ENCODE peak calls at places on chromosomes 5 and 9, in eight cellular contexts. One of them, this sample, is unnamed.

GRCh38 chr9:93954436-93955355 is at the start of gene BARX1:
- DNase-seq in HT1080: no peak
- DNase-seq in endothelial cell: no peak
- DNase-seq in tibial nerve: no peak
- DNase-seq in GM23248: no peak
- DNase-seq in left ventricle myocardium superior: no peak
- DNase-seq in coronary artery: no peak
- DNase-seq in left ventricle myocardium inferior: no peak
- DNase-seq in this sample: no peak

GRCh38 chr5:57642066-57642465 is 159.5 kb upstream of the ACTBL2 start:
- DNase-seq in left ventricle myocardium inferior: no peak
- DNase-seq in tibial nerve: no peak
- DNase-seq in endothelial cell: no peak
- DNase-seq in left ventricle myocardium superior: no peak
- DNase-seq in HT1080: no peak
- DNase-seq in coronary artery: no peak
- DNase-seq in GM23248: no peak
- DNase-seq in this sample: no peak

GRCh38 chr9:120257483-120257882 is 322.5 kb downstream of the CDK5RAP2 start:
- DNase-seq in GM23248: peak; percentile 61
- DNase-seq in left ventricle myocardium superior: no peak
- DNase-seq in left ventricle myocardium inferior: no peak
- DNase-seq in HT1080: peak; percentile 55
- DNase-seq in tibial nerve: no peak
- DNase-seq in coronary artery: no peak
- DNase-seq in endothelial cell: no peak
- DNase-seq in this sample: no peak

GRCh38 chr5:16461782-16462181 is 3.8 kb downstream of the ZNF622 start:
- DNase-seq in coronary artery: no peak
- DNase-seq in left ventricle myocardium inferior: no peak
- DNase-seq in HT1080: peak; percentile 79
- DNase-seq in endothelial cell: no peak
- DNase-seq in GM23248: peak; percentile 83
- DNase-seq in left ventricle myocardium superior: no peak
- DNase-seq in tibial nerve: no peak
- DNase-seq in this sample: no peak

GRCh38 chr5:56440871-56441740 is 208.0 kb upstream of the ANKRD55 start:
- DNase-seq in coronary artery: no peak
- DNase-seq in tibial nerve: peak; percentile 48
- DNase-seq in endothelial cell: no peak
- DNase-seq in GM23248: peak; percentile 76
- DNase-seq in left ventricle myocardium inferior: no peak
- DNase-seq in HT1080: no peak
- DNase-seq in left ventricle myocardium superior: no peak
- DNase-seq in this sample: no peak

GRCh38 chr5:141560725-141561483 is 57.9 kb downstream of the DIAPH1 start:
- DNase-seq in coronary artery: peak; percentile 91
- DNase-seq in tibial nerve: peak; percentile 94
- DNase-seq in left ventricle myocardium inferior: peak; percentile 82
- DNase-seq in GM23248: peak; percentile 96
- DNase-seq in HT1080: peak; percentile 93
- DNase-seq in endothelial cell: peak; percentile 75
- DNase-seq in left ventricle myocardium superior: peak; percentile 79
- DNase-seq in this sample: peak; percentile 89

GRCh38 chr9:133713211-133713959 is 24.8 kb downstream of the SARDH start:
- DNase-seq in left ventricle myocardium inferior: no peak
- DNase-seq in HT1080: no peak
- DNase-seq in tibial nerve: no peak
- DNase-seq in left ventricle myocardium superior: peak; percentile 30
- DNase-seq in endothelial cell: peak; percentile 2
- DNase-seq in GM23248: no peak
- DNase-seq in coronary artery: no peak
- DNase-seq in this sample: no peak

GRCh38 chr5:131353991-131354390 is 90.1 kb downstream of the CDC42SE2 start:
- DNase-seq in tibial nerve: no peak
- DNase-seq in HT1080: no peak
- DNase-seq in GM23248: no peak
- DNase-seq in endothelial cell: no peak
- DNase-seq in coronary artery: no peak
- DNase-seq in left ventricle myocardium superior: no peak
- DNase-seq in left ventricle myocardium inferior: no peak
- DNase-seq in this sample: no peak

GRCh38 chr5:72355706-72356299 is 35.6 kb downstream of the PTCD2 start:
- DNase-seq in coronary artery: no peak
- DNase-seq in left ventricle myocardium superior: peak; percentile 38
- DNase-seq in left ventricle myocardium inferior: peak; percentile 23
- DNase-seq in GM23248: peak; percentile 53
- DNase-seq in tibial nerve: no peak
- DNase-seq in endothelial cell: peak; percentile 31
- DNase-seq in HT1080: peak; percentile 66
- DNase-seq in this sample: no peak

GRCh38 chr5:156981481-156981880 is 18.5 kb upstream of the TIMD4 start:
- DNase-seq in HT1080: no peak
- DNase-seq in left ventricle myocardium superior: no peak
- DNase-seq in endothelial cell: no peak
- DNase-seq in coronary artery: no peak
- DNase-seq in left ventricle myocardium inferior: no peak
- DNase-seq in GM23248: no peak
- DNase-seq in tibial nerve: no peak
- DNase-seq in this sample: no peak

GRCh38 chr9:125255781-125256391 is 5.7 kb upstream of the GAPVD1 start:
- DNase-seq in endothelial cell: peak; percentile 42
- DNase-seq in GM23248: no peak
- DNase-seq in left ventricle myocardium inferior: no peak
- DNase-seq in tibial nerve: no peak
- DNase-seq in coronary artery: no peak
- DNase-seq in left ventricle myocardium superior: no peak
- DNase-seq in HT1080: peak; percentile 28
- DNase-seq in this sample: no peak

GRCh38 chr5:141430332-141431113 is at the start of gene PCDHGA12:
- DNase-seq in HT1080: peak; percentile 74
- DNase-seq in tibial nerve: peak; percentile 38
- DNase-seq in coronary artery: no peak
- DNase-seq in GM23248: peak; percentile 92
- DNase-seq in endothelial cell: no peak
- DNase-seq in left ventricle myocardium superior: peak; percentile 65
- DNase-seq in left ventricle myocardium inferior: peak; percentile 50
- DNase-seq in this sample: no peak

GRCh38 chr5:73447234-73448071 is 1.1 kb downstream of the FOXD1 start:
- DNase-seq in left ventricle myocardium inferior: no peak
- DNase-seq in left ventricle myocardium superior: peak; percentile 43
- DNase-seq in HT1080: peak; percentile 75
- DNase-seq in GM23248: peak; percentile 88
- DNase-seq in coronary artery: no peak
- DNase-seq in tibial nerve: no peak
- DNase-seq in endothelial cell: peak; percentile 52
- DNase-seq in this sample: no peak

GRCh38 chr5:2659071-2659470 is 92.4 kb downstream of the IRX2 start:
- DNase-seq in left ventricle myocardium inferior: no peak
- DNase-seq in HT1080: no peak
- DNase-seq in tibial nerve: no peak
- DNase-seq in left ventricle myocardium superior: no peak
- DNase-seq in endothelial cell: no peak
- DNase-seq in coronary artery: peak; percentile 24
- DNase-seq in GM23248: peak; percentile 3
- DNase-seq in this sample: no peak